ENCODE peak calls at places on chromosomes 16 and 17, in nine cellular contexts. K is fibroblast of pulmonary artery, W is dorsolateral prefrontal cortex, Y is omental fat pad, S is AG10803, E is ovary, M is hepatocyte, F is mucosa of descending colon, I is colonic mucosa. O is an unnamed sample.

GRCh38 chr17:6269474-6269873 is 165.4 kb downstream of the AIPL1 start:
- DNase-seq in K (peak; percentile 36), W (no peak), Y (no peak), S (peak; percentile 25), E (no peak), M (peak; percentile 82), F (no peak), I (peak; percentile 27), O (no peak)

GRCh38 chr17:78475211-78475610 is 96.8 kb downstream of the PGS1 start:
- DNase-seq in K (no peak), W (no peak), Y (no peak), S (no peak), E (no peak), M (no peak), F (no peak), I (no peak), O (peak; percentile 70)

GRCh38 chr17:80827646-80828643 is 163.7 kb upstream of the CHMP6 start:
- DNase-seq in K (no peak), W (no peak), Y (no peak), S (no peak), E (no peak), M (no peak), F (no peak), I (no peak), O (no peak)

GRCh38 chr16:88378836-88379693 is 3.7 kb upstream of the ZNF469 start:
- DNase-seq in K (no peak), W (peak; percentile 24), Y (no peak), S (no peak), E (no peak), M (no peak), F (peak; percentile 31), I (no peak), O (peak; percentile 88)

GRCh38 chr16:6038966-6039530 is 941.5 kb upstream of the EEF2KMT start:
- DNase-seq in K (no peak), W (no peak), Y (no peak), S (no peak), E (no peak), M (no peak), F (no peak), I (no peak), O (no peak)

GRCh38 chr17:77281024-77281903 is 140.5 kb downstream of the SEC14L1 start:
- DNase-seq in K (peak; percentile 49), W (no peak), Y (no peak), S (peak; percentile 13), E (peak; percentile 51), M (peak; percentile 89), F (peak; percentile 83), I (peak; percentile 75), O (no peak)

GRCh38 chr16:20851601-20852000 is 45.3 kb downstream of the REXO5 start:
- DNase-seq in K (peak; percentile 99), W (peak; percentile 51), Y (no peak), S (peak; percentile 97), E (peak; percentile 83), M (peak; percentile 75), F (peak; percentile 64), I (peak; percentile 41), O (no peak)

GRCh38 chr16:67594956-67595355 is 32.6 kb downstream of the CTCF start:
- DNase-seq in K (peak; percentile 71), W (no peak), Y (no peak), S (peak; percentile 38), E (peak; percentile 15), M (peak; percentile 9), F (no peak), I (no peak), O (no peak)

GRCh38 chr17:15185625-15185991 is 79.5 kb downstream of the PMP22 start:
- DNase-seq in K (peak; percentile 53), W (no peak), Y (no peak), S (peak; percentile 93), E (no peak), M (peak; percentile 58), F (no peak), I (peak; percentile 20), O (no peak)

GRCh38 chr16:21628196-21628726 is 24.1 kb downstream of the IGSF6 start:
- DNase-seq in K (no peak), W (no peak), Y (no peak), S (no peak), E (no peak), M (no peak), F (no peak), I (no peak), O (no peak)

GRCh38 chr16:73031155-73031866 is 16.6 kb downstream of the ZFHX3 start:
- DNase-seq in K (no peak), W (no peak), Y (no peak), S (peak; percentile 85), E (no peak), M (no peak), F (no peak), I (no peak), O (no peak)

GRCh38 chr16:73033271-73033998 is 14.5 kb downstream of the ZFHX3 start:
- DNase-seq in K (no peak), W (no peak), Y (no peak), S (no peak), E (no peak), M (no peak), F (no peak), I (no peak), O (no peak)

GRCh38 chr16:73034374-73034773 is 13.6 kb downstream of the ZFHX3 start:
- DNase-seq in K (no peak), W (no peak), Y (no peak), S (no peak), E (no peak), M (no peak), F (no peak), I (no peak), O (no peak)

GRCh38 chr16:73036074-73036826 is 11.7 kb downstream of the ZFHX3 start:
- DNase-seq in K (no peak), W (no peak), Y (no peak), S (no peak), E (no peak), M (no peak), F (no peak), I (no peak), O (no peak)

DNA sequence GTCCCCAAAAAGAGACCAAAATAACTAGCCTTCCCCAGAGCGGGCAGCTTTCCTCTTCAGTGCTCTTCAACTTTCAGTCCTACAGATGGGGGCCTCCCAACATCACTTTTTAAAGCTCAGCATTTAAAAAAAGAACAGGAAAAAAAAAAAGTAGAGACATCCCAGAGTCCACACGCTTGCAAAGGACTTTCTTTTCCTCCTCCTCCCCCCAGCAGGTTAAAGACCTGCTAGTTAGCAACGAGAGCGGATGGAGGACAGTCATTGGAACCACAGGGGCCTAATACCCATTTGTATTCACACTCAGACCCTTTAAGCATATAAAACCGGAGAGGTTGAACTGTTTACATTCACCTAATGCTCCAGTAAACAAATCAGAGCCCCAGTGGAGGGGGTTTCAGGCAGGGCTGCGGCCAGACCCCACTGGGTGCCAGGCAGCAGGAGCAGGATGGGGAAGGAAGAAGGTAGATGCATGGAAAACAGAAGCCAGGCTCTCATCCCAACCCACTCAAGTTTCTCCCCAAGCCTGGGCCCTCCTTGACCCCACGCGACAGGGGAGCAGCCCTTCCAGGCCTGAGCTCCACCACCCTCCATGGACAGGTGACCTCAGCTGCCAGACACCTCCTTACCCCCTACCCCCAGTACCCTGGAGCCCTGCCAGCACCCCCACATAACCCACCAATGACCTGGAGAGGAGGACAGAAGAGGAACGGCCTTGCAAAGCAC is 15.2 kb downstream of the ZFHX3 start:
- DNase-seq in K (no peak), W (no peak), Y (no peak), S (no peak), E (no peak), M (no peak), F (no peak), I (no peak), O (no peak)
- TF ChIP-seq CTCF in K (no peak), W (no peak), Y (no peak), S (no peak), E (no peak), M (peak; percentile 13), F (no peak), I (no peak), O (peak; percentile 19)

GRCh38 chr17:60959011-60959410 is 281.4 kb downstream of the BCAS3 start:
- DNase-seq in K (peak; percentile 16), W (no peak), Y (no peak), S (no peak), E (no peak), M (no peak), F (no peak), I (no peak), O (no peak)
- TF ChIP-seq CTCF in K (no peak), W (no peak), Y (no peak), S (no peak), E (no peak), M (no peak), F (no peak), I (no peak), O (no peak)

DNA sequence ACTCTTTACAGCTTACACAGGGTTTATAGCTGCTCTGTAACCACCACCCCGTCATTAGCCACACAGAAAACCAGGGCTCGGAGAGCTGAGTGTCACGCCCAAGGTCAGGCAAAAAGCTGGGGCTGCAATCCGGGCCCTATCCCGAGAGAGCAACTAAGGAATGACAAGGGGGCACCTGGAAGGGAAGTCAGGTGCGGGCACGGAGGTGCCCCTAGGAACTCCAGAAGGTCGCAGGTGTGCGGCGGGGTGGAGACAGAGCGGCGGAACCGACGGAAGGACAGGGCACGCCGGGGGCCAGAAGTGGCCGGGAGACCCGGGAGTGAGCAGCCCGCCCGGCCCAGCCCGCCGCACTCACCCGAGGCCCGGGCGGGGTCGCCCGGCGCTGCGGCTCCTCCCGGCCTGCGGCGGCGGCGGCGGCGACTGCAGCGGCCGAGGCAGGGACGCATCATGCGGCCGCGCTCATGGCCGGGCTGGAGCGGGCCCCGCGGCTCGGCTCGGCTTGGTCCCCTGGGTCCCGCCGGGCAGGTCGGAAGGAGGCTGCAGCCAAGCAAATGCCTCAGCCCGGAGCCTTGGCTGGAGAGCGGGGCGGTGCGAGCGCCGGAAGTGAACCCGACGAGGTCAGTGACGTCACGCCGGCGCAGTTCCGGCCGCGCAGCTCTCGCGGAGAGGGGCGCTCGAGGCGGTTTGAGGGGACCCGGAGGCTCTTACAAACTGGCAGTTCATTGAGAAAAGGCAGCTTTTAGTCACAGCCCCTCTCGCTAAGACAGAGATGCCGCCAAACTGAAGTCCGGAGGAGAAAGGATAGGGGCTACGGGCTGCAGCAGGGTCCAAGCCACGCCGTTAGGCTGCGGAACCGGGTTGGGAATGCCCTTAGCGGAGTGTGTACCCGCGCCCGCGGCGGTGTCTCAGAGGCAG is at the start of gene ZDHHC7:
- DNase-seq in K (peak; percentile 87), W (peak; percentile 88), Y (peak; percentile 57), S (peak; percentile 81), E (peak; percentile 84), M (peak; percentile 94), F (peak; percentile 92), I (peak; percentile 90), O (no peak)
- TF ChIP-seq CTCF in K (no peak), W (no peak), Y (no peak), S (peak; percentile 9), E (peak; percentile 31), M (peak; percentile 15), F (no peak), I (no peak), O (peak; percentile 51)

DNA sequence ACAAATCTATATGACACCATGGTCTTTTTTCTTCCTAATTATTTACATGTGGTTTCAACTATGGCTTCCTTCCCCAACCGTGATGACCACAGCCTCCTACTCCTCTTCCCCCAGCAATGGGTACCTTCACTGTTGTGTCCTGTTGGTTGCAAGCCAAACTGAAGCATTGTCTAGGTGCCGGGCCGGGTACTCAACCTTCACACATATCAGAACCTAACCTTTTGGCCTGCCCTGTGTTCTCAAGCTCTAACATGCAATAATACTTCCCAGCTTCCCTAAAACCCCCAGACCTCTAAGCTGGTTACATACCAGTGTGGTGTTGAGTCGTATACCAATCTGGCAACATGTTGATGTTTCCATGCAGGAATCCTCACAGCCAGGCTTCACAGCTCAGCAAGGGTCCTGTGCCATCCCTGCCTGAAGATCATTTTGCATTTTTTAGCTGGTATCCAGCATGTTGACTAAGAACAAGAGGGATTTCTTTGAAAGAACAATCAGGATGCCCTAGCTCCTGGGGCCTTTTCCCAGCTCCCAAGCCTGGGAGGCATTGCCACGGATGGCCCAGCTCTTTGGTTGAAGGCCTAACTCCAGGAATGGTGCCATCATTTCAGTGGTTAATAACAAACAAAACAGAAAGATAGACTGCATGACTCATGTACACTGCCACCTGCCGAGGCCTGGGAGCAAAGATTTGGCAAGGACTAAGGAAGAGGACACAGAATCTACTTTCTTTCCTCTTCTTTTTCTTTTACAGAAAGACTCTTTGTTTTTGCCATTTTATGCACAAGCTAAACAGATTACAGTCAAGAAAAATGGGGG is 373.7 kb upstream of the SALL1 start:
- DNase-seq in K (peak; percentile 49), W (peak; percentile 39), Y (no peak), S (peak; percentile 82), E (peak; percentile 45), M (no peak), F (no peak), I (no peak), O (no peak)
- TF ChIP-seq CTCF in K (no peak), W (no peak), Y (no peak), S (peak; percentile 28), E (no peak), M (no peak), F (no peak), I (no peak), O (no peak)